ENCODE peak calls at places on chromosomes 13 and 19, in seven cellular contexts. G is mammary epithelial cell, F is PC-9, B is ovary, U is left ventricle myocardium inferior, V is HCT116, A is upper lobe of right lung. K is an unnamed sample. For H3K4me1, the result is how much of the 10 kb centered on the place peaks cover.

GRCh38 chr13:106242554-106242953 is 292.9 kb downstream of the EFNB2 start:
- DNase-seq in U (no peak), G (no peak), F (no peak), B (no peak), V (no peak), A (no peak), K (no peak)

GRCh38 chr19:19433666-19434213 is 28.3 kb downstream of the GATAD2A start:
- DNase-seq in A (no peak), G (no peak), F (no peak), B (no peak), V (no peak), U (no peak), K (no peak)

GRCh38 chr19:23343434-23344010 is 51.7 kb downstream of the ZNF91 start:
- DNase-seq in A (no peak), F (no peak), B (no peak), U (no peak), V (no peak), G (peak), K (no peak)

GRCh38 chr19:9937001-9937411 is 691 bp upstream of the OLFM2 start:
- DNase-seq in G (no peak), F (no peak), V (no peak), U (no peak), B (no peak), A (no peak), K (no peak)

GRCh38 chr19:38451629-38452028 is 18.1 kb downstream of the RYR1 start:
- DNase-seq in V (no peak), B (no peak), F (no peak), G (no peak), U (no peak), A (no peak), K (no peak)

GRCh38 chr13:42405665-42406390 is 133.9 kb downstream of the AKAP11 start:
- DNase-seq in U (no peak), G (peak), F (no peak), V (no peak), A (no peak), B (no peak), K (no peak)

GRCh38 chr19:28680091-28680490 is 532.9 kb downstream of the UQCRFS1 start:
- DNase-seq in F (no peak), U (no peak), G (no peak), A (no peak), B (no peak), V (no peak), K (no peak)

GRCh38 chr19:5738423-5738822 is 18.0 kb downstream of the CATSPERD start:
- DNase-seq in B (no peak), A (no peak), G (peak), U (no peak), F (peak), V (no peak), K (no peak)

GRCh38 chr13:20016649-20017364 is 58.3 kb downstream of the ZMYM2 start:
- DNase-seq in G (no peak), U (no peak), V (no peak), F (no peak), A (no peak), B (no peak), K (no peak)

GRCh38 chr13:74061939-74062595 is 72.1 kb downstream of the KLF12 start:
- DNase-seq in A (no peak), G (no peak), V (no peak), U (no peak), F (no peak), B (peak), K (no peak)

GRCh38 chr19:42028304-42029216 is 34.5 kb upstream of the ATP1A3 start:
- DNase-seq in F (no peak), A (no peak), V (peak), U (no peak), B (no peak), G (no peak), K (no peak)

GRCh38 chr13:22235285-22235949 is 564.5 kb downstream of the FGF9 start:
- DNase-seq in V (peak), B (peak), G (no peak), U (no peak), F (no peak), A (no peak), K (no peak)

GRCh38 chr13:44818428-44818827 is 170.8 kb downstream of the NUFIP1 start:
- DNase-seq in U (no peak), G (peak), B (no peak), A (no peak), F (no peak), V (peak), K (no peak)
- H3K4me1 ChIP-seq in U (under half), G (under half), B (under half), A (under half), F (half or more), V (half or more), K (under half)

GRCh38 chr19:45254044-45254531 is 3.0 kb downstream of the MARK4 start:
- DNase-seq in A (no peak), U (no peak), G (no peak), F (no peak), B (no peak), V (no peak), K (no peak)

GRCh38 chr19:45251452-45252354 is 632 bp downstream of the MARK4 start:
- DNase-seq in V (no peak), F (no peak), U (no peak), A (no peak), G (no peak), B (peak), K (no peak)

GRCh38 chr19:45250832-45251451 is at the start of gene MARK4:
- DNase-seq in F (no peak), A (peak), U (peak), G (peak), V (peak), B (peak), K (peak)

GRCh38 chr19:45255611-45256157 is 4.6 kb downstream of the MARK4 start:
- DNase-seq in B (no peak), V (no peak), U (no peak), F (no peak), A (no peak), G (no peak), K (no peak)

DNA sequence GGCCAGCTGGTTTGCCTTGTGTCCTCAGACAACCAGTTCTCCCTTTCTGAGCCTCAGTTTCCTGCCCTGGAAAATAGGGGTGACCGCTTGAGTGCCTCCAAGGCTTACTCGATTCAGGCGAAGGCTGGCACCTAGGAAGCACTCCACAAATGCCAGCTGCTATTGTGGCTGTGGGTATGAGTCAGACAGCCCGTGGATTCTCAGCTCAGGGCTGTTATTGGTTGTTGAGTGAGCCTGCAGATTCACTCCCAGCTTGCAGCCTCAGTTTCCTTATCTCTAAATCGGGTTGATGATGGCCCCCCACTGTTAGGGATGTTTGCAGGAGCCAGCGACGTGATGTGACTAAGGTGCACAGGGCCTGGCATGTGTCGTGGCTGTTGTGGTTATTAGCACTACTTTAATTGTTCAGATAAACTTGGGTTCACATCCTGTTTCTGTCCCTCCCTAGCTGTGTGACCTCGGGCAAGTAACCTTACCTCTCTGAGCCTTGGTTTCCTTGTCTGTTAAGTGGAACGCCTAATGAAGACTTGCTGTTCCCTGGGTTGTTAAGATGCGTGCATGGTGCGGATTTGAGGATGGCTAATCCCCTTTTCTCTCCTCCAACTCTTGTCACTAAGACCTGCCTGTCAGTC is 2.4 kb downstream of the MARK4 start:
- DNase-seq in G (peak), U (no peak), A (no peak), B (no peak), F (no peak), V (no peak), K (no peak)
- H3K4me3 ChIP-seq in G (no peak), U (peak), A (no peak), B (no peak), F (no peak), V (no peak), K (no peak)

GRCh38 chr19:34673590-34673989 is 3.4 kb downstream of the SCGB2B2 start:
- DNase-seq in A (no peak), U (no peak), V (no peak), G (no peak), B (no peak), F (no peak), K (no peak)

GRCh38 chr19:34669305-34669704 is 7.7 kb downstream of the SCGB2B2 start:
- DNase-seq in A (no peak), V (no peak), U (no peak), B (no peak), F (no peak), G (no peak), K (no peak)

GRCh38 chr19:34675250-34675649 is 1.7 kb downstream of the SCGB2B2 start:
- DNase-seq in F (no peak), G (no peak), U (no peak), A (no peak), B (no peak), V (no peak), K (no peak)

GRCh38 chr19:34675919-34676318 is 1.0 kb downstream of the SCGB2B2 start:
- DNase-seq in F (no peak), U (no peak), B (no peak), A (no peak), V (no peak), G (no peak), K (no peak)

GRCh38 chr19:34671972-34672371 is 5.0 kb downstream of the SCGB2B2 start:
- DNase-seq in G (no peak), V (no peak), U (no peak), B (no peak), F (no peak), A (no peak), K (no peak)
- H3K27ac ChIP-seq in G (no peak), V (no peak), U (no peak), B (no peak), F (no peak), A (no peak), K (no peak)

DNA sequence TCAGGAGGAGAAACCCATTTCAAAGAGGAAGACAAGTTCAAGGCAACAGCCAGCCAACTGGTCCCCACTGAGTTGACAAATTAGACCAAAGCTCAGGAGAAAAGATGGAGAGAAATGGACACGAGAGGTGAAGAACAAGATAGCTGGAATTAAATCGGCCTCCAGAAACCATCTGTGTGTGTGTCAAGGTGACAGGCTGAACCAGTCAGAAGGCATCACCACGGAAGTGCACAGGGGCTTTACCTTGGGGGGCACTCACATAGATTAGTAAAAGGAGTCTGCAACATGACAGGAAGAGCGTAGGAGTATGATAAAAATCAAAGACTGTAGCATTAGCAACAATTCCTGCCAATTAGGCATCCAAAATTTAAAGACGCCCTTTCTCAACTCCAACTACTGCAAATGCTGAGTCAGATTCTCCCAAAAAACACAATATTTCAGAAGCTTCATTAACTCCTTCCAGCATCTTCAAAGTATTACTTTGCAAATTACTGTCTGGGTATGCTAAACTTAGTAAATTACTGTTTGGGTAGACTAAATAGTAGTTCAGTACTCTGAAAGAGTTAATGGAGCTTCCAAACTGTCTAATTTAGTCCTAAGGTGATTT is 66.2 kb downstream of the FOXO1 start:
- DNase-seq in G (no peak), B (no peak), F (no peak), A (no peak), V (no peak), U (no peak), K (no peak)
- H3K4me1 ChIP-seq in G (under half), B (under half), F (under half), A (under half), V (under half), U (half or more), K (under half)

GRCh38 chr19:6890421-6890913 is 3.1 kb downstream of the ADGRE1 start:
- DNase-seq in B (no peak), U (no peak), F (no peak), A (no peak), V (no peak), G (no peak), K (no peak)
- H3K4me3 ChIP-seq in B (no peak), U (no peak), F (no peak), A (no peak), V (no peak), G (no peak), K (no peak)

GRCh38 chr19:2552859-2553258 is 76.9 kb downstream of the GADD45B start:
- DNase-seq in V (no peak), G (no peak), U (peak), B (no peak), A (no peak), F (no peak), K (no peak)
- H3K27ac ChIP-seq in V (peak), G (no peak), U (peak), B (no peak), A (no peak), F (peak), K (no peak)

DNA sequence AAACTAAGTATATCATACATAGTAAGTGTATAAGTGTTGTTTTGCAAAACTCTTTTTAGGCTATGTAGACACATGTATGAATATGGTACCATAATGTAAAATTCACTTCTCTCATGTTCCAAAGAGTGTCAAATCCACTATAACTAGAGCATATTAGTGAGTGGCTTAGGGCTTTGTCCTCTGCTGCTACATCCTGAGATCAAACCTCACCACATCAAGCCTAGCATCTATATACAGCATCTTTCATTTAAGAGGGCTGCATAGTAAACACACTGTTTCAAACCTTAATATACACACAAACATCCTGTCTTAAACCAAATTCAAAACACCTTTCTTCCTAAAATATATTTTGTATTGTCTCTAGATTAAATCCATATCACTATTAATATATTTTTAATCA is 38.6 kb downstream of the ELF1 start:
- DNase-seq in A (no peak), F (no peak), V (no peak), G (no peak), B (no peak), U (no peak), K (no peak)
- H3K4me1 ChIP-seq in A (half or more), F (under half), V (under half), G (under half), B (under half), U (half or more), K (under half)

DNA sequence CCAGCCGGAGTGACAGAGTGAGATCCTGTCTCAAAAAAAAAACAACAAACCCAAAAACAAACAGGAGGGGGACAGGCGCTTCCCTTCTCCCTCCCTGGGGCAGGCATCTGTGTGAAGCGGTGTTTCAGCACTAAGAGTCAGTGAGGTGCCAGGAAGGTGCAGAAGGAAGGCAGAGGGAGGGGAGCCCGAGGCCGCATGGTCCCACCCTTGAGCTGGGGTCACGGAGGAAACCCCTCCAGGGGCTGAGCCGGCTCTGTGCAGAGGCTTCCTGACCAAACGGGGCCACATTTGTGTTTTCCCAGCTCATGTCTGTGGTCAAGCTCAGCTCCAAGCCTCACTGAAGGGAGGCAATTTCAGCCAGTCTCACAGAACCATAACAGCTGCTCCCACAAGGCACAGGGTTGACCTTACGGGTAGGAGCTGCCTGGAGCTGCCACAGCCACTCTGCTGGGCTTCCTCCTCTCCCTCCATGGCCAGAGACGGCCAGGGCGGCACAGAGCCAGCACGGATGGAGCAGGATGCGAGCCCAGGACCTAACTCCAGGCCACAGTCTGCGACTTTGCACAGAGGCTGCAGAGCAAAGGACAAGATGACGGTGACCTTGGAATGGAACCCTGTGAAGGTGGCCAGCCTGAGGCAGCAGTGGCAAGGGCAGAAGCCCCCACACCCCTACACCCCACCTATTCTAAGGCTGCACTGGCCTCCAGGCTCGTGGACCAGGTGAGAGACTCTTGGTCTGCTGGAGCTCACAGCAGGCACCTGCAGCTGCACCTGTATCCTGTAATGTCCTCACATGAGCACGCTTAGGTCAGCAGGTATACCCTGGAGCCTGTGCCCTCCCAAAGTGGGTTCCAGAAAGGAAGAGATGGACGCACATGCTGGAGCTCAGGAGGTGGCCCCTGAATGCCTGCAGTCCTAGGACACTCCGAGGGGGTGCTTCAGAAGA is 29.8 kb downstream of the ADPRHL1 start:
- DNase-seq in V (no peak), G (no peak), A (no peak), F (no peak), U (no peak), B (no peak), K (no peak)
- H3K4me3 ChIP-seq in V (no peak), G (no peak), A (no peak), F (no peak), U (no peak), B (no peak), K (no peak)

DNA sequence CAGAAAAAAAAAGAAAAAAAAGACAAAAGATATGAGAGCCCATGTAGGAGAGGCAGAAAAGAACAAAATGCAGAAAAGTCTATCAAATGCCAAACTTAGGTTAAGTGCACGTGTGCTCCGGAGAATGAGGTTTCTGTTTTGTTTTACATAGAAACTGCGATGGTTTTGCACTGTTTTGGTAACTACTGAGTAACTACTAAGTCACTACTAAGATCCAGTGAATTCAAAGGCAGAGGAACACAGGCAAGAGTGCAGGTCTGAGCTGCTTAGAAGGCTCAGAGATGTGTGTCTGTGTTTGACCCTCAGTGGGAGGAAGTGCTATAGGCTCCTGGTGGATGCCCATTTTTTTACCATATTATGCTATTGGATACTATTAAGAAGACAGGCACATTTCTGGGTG is 299.3 kb downstream of the NDFIP2 start:
- DNase-seq in B (no peak), U (no peak), V (no peak), A (no peak), G (peak), F (no peak), K (no peak)
- H3K27ac ChIP-seq in B (no peak), U (peak), V (no peak), A (peak), G (peak), F (no peak), K (no peak)

K was measured in heart right ventricle.